ENCODE peak calls at places on chromosomes 11 and 22, in ten cellular contexts. K, B, L, Q, F, I, R, C, S and G are unnamed samples. For H3K27me3, the result is how much of the 10 kb centered on the place peaks cover.

GRCh38 chr11:34223021-34223813 is 117.8 kb downstream of the NAT10 start:
- DNase-seq in B (no peak), R (peak), L (no peak), C (peak), F (no peak), S (no peak), K (peak), I (peak), Q (no peak), G (peak)

GRCh38 chr11:61162092-61162935 is 1.1 kb upstream of the VPS37C start:
- DNase-seq in K (no peak), R (peak), F (no peak), Q (peak), C (no peak), I (no peak), L (peak), B (no peak), S (peak), G (peak)

GRCh38 chr11:132103006-132103405 is 732.6 kb downstream of the NTM start:
- DNase-seq in S (no peak), F (no peak), K (no peak), L (no peak), I (no peak), C (no peak), Q (no peak), B (no peak), R (no peak), G (no peak)

GRCh38 chr11:111718436-111719325 is 47.5 kb downstream of the PPP2R1B start:
- DNase-seq in I (peak), Q (no peak), S (no peak), C (no peak), F (no peak), B (no peak), L (no peak), K (no peak), R (peak), G (no peak)

GRCh38 chr11:128575956-128576340 is 11.4 kb downstream of the ETS1 start:
- DNase-seq in C (no peak), Q (no peak), L (no peak), S (no peak), K (peak), I (no peak), R (no peak), B (no peak), F (no peak), G (peak)

GRCh38 chr22:29394931-29395581 is 6.7 kb upstream of the AP1B1 start:
- DNase-seq in F (peak), C (peak), B (peak), K (peak), Q (peak), L (no peak), S (peak), R (peak), I (peak), G (peak)

GRCh38 chr11:112941096-112941495 is 20.1 kb upstream of the NCAM1 start:
- DNase-seq in I (no peak), Q (no peak), L (no peak), S (no peak), B (no peak), F (no peak), C (no peak), R (no peak), K (no peak), G (no peak)

GRCh38 chr11:109249597-109249996 is 172.4 kb upstream of the C11orf87 start:
- DNase-seq in B (no peak), F (no peak), S (no peak), I (no peak), Q (no peak), R (no peak), L (no peak), C (no peak), K (no peak), G (no peak)

GRCh38 chr11:110598725-110599124 is 113.5 kb downstream of the ARHGAP20 start:
- DNase-seq in R (no peak), B (no peak), S (no peak), C (no peak), L (no peak), Q (no peak), I (no peak), K (no peak), F (no peak), G (no peak)

GRCh38 chr11:69280451-69280850 is 13.5 kb upstream of the MYEOV start:
- DNase-seq in F (no peak), B (no peak), Q (no peak), R (peak), C (no peak), K (no peak), I (no peak), L (peak), S (peak), G (peak)

GRCh38 chr11:28690746-28691145 is 582.6 kb downstream of the METTL15 start:
- DNase-seq in S (no peak), F (no peak), R (no peak), Q (no peak), K (no peak), B (no peak), C (no peak), L (no peak), I (no peak), G (no peak)

GRCh38 chr11:69883292-69884255 is 64.4 kb upstream of the FGF3 start:
- DNase-seq in F (no peak), L (no peak), B (no peak), I (no peak), S (no peak), C (no peak), R (no peak), Q (no peak), K (no peak), G (no peak)

GRCh38 chr11:44684886-44685285 is 41.9 kb upstream of the TSPAN18 start:
- DNase-seq in S (no peak), C (no peak), B (no peak), K (no peak), I (peak), F (no peak), L (no peak), Q (no peak), R (no peak), G (no peak)

GRCh38 chr11:44681698-44682097 is 45.1 kb upstream of the TSPAN18 start:
- DNase-seq in L (no peak), B (no peak), Q (no peak), I (no peak), F (no peak), S (no peak), K (no peak), C (no peak), R (peak), G (no peak)

GRCh38 chr11:44675906-44676305 is 50.9 kb upstream of the TSPAN18 start:
- DNase-seq in S (no peak), R (no peak), Q (no peak), L (no peak), B (no peak), K (no peak), I (no peak), F (no peak), C (no peak), G (no peak)

DNA sequence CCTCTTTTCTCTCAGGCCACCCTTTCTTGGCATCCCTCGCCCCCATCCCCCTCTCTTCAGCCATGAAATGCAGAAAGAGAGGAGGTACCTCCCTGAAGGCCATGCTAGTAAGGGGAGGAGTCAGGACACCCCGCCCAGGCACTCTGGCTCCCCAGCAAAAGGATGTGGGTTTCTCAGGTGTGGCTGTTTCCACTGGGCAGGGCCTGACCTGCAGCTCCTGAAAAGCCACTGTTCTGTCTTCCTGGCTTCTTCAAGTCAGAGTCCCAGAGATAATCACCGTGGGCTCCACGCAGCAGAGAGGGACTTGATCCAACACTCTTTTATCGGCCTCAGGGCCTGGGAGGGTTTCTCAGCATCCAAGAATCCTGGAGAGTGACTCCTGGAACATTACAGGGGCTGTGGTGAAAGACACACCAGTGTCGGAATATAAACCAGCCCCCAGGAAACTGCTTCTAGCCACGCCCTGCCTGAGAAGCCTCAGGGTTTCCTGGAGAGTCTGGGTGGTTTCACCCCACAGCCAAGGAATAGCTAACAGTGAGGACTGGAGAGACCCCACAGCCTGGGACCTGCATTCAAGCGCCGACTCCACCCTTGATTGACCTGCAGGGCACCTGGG is 45.7 kb upstream of the TSPAN18 start:
- DNase-seq in L (peak), R (peak), K (no peak), C (no peak), Q (no peak), S (peak), I (no peak), F (no peak), B (no peak), G (no peak)
- H3K27ac ChIP-seq in L (no peak), R (peak), K (no peak), C (no peak), Q (no peak), S (no peak), I (no peak), F (no peak), B (no peak), G (no peak)

GRCh38 chr11:1077033-1077416 is 2.4 kb downstream of the MUC2 start:
- DNase-seq in K (no peak), F (no peak), R (no peak), S (no peak), L (no peak), I (no peak), C (no peak), B (no peak), Q (no peak), G (no peak)
- H3K27me3 ChIP-seq in K (under half), F (under half), R (under half), S (under half), L (under half), I (under half), C (under half), B (under half), Q (under half), G (under half)

DNA sequence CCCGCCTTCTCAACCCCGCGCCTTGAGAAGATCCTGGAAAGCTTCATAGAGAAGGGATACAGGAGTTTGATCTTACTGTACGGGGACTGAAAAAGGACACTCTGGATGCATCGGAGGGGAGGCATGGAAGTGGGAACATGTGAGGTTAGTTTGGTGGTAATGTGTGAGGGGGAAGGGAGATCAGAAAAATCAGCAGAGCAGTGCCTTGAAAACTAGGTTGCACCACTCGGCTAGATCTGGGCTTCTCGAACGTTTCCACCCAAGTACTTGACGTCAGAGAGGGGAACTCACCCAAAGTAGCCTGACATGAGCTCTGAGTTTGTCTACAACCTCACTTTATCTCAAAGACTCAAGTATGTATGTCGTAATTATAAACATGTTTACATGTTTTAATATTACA is 14.5 kb downstream of the USP35 start:
- DNase-seq in F (no peak), Q (no peak), K (no peak), R (no peak), L (no peak), C (no peak), I (no peak), S (no peak), B (no peak), G (no peak)
- H3K27ac ChIP-seq in F (no peak), Q (no peak), K (no peak), R (no peak), L (no peak), C (no peak), I (no peak), S (no peak), B (no peak), G (no peak)

GRCh38 chr22:24209016-24209415 is 27.7 kb downstream of the SUSD2 start:
- DNase-seq in K (no peak), S (no peak), L (no peak), C (no peak), F (no peak), B (no peak), Q (no peak), R (no peak), I (no peak), G (no peak)

GRCh38 chr22:24207264-24208011 is 26.2 kb downstream of the SUSD2 start:
- DNase-seq in K (no peak), I (no peak), F (no peak), Q (no peak), L (no peak), C (no peak), B (no peak), S (no peak), R (no peak), G (no peak)

GRCh38 chr22:24205438-24206189 is 24.3 kb downstream of the SUSD2 start:
- DNase-seq in Q (no peak), B (no peak), R (peak), I (no peak), K (no peak), F (no peak), L (no peak), S (no peak), C (no peak), G (no peak)

GRCh38 chr22:24208012-24208749 is 26.9 kb downstream of the SUSD2 start:
- DNase-seq in I (no peak), S (peak), Q (no peak), C (peak), R (peak), B (no peak), K (peak), F (no peak), L (no peak), G (no peak)
- H3K27me3 ChIP-seq in I (under half), S (under half), Q (under half), C (under half), R (under half), B (under half), K (under half), F (under half), L (under half), G (under half)

GRCh38 chr22:18062421-18062820 is 15.4 kb upstream of the PEX26 start:
- DNase-seq in C (no peak), F (no peak), Q (no peak), K (no peak), I (no peak), R (no peak), L (no peak), B (no peak), S (peak), G (no peak)
- H3K27ac ChIP-seq in C (no peak), F (no peak), Q (no peak), K (no peak), I (no peak), R (peak), L (peak), B (no peak), S (peak), G (no peak)

GRCh38 chr11:13065200-13065787 is 56.2 kb downstream of the RASSF10 start:
- DNase-seq in L (no peak), K (no peak), Q (no peak), R (no peak), B (no peak), F (no peak), I (no peak), S (no peak), C (no peak), G (no peak)
- H3K27me3 ChIP-seq in L (under half), K (under half), Q (under half), R (under half), B (under half), F (under half), I (under half), S (under half), C (under half), G (under half)

DNA sequence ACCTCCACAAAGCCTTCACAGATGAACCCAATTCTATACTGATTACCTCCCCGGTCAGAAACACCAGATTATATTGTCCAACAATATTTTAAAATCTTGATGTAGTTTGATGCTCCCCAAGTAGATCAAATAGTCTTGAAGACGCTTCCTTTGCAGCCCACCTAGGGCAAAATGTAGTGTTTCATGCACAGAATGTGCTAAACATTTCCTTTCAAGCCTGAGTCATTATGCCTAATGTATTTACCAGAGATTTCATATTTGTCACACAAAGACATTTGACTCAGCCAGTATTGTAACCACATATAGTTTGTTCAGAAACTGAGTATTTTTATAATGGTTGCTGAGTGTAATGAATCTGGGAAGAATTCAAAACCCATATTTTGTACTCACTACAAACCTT is 1396.8 kb downstream of the LRRC4C start:
- DNase-seq in C (no peak), I (no peak), R (peak), K (no peak), S (no peak), B (no peak), Q (no peak), L (no peak), F (no peak), G (no peak)
- H3K27ac ChIP-seq in C (no peak), I (no peak), R (peak), K (no peak), S (no peak), B (no peak), Q (no peak), L (no peak), F (no peak), G (no peak)